ENCODE peak calls at places on chromosomes 13 and 19, in nine cellular contexts. J, T, V, B, K, Z, X, O and C are unnamed samples.

GRCh38 chr19:38867176-38867780 is 10.8 kb downstream of the RINL start:
- DNase-seq in J (no peak), T (no peak), V (no peak), B (no peak), K (no peak), Z (no peak), X (no peak), O (no peak), C (no peak)

GRCh38 chr19:4337906-4338440 is 654 bp downstream of the STAP2 start:
- DNase-seq in J (peak), T (no peak), V (no peak), B (no peak), K (peak), Z (no peak), X (no peak), O (no peak), C (no peak)

GRCh38 chr19:23771348-23771747 is 12.7 kb upstream of the ZNF681 start:
- DNase-seq in J (no peak), T (no peak), V (no peak), B (no peak), K (no peak), Z (no peak), X (no peak), O (no peak), C (no peak)

GRCh38 chr19:16520986-16521624 is 21.1 kb downstream of the CHERP start:
- DNase-seq in J (no peak), T (no peak), V (no peak), B (no peak), K (no peak), Z (no peak), X (no peak), O (no peak), C (no peak)

GRCh38 chr19:19657397-19657783 is 6.1 kb downstream of the ATP13A1 start:
- DNase-seq in J (no peak), T (no peak), V (no peak), B (no peak), K (peak), Z (no peak), X (peak), O (no peak), C (no peak)

GRCh38 chr19:14764401-14764800 is 14.0 kb downstream of the ADGRE2 start:
- DNase-seq in J (no peak), T (no peak), V (no peak), B (no peak), K (no peak), Z (no peak), X (no peak), O (no peak), C (no peak)

GRCh38 chr19:56137405-56137804 is 3.7 kb upstream of the ZNF444 start:
- DNase-seq in J (no peak), T (no peak), V (no peak), B (no peak), K (no peak), Z (no peak), X (peak), O (no peak), C (no peak)

GRCh38 chr13:103157034-103157433 is 90.8 kb upstream of the SLC10A2 start:
- DNase-seq in J (peak), T (no peak), V (no peak), B (no peak), K (no peak), Z (no peak), X (no peak), O (no peak), C (peak)

GRCh38 chr13:87677334-87678234 is 6.4 kb downstream of the SLITRK5 start:
- DNase-seq in J (no peak), T (no peak), V (peak), B (peak), K (no peak), Z (no peak), X (peak), O (no peak), C (no peak)

DNA sequence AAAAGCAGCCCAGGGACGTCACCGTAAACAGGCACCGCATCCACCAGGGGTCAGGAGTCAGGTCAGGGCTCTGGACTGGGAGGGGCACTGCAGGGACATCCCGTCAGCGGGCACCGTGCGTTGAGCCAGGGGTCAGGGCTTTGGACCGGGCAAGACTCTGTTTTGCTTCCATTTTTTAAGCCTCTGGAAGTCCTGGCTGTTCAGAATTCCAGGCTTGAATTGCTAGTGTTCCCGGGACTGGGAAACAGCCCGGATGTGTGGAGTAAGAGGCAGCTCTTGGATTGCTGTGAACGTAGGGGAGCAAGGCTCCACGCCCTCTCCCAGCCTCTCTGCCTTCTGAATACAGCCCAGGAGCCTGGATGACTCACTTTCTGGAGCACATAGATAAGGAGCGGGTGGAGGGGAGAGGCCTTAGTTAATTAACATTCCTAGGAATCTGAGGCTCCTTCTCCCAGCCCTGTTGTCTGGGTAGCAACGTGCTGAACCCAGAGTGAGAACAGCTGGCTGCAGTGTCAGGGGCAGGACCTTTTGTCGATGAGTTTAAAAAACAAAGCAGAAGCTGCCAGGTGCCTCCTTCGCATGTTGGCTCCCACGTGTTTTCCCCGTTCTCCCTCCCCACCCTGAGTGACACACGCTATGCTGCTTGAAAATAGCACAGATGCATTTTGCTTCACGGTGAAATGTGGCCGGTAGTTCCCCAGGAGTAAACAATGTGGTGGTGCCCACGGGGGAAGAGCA is 21.9 kb downstream of the ATP11A start:
- DNase-seq in J (peak), T (peak), V (peak), B (peak), K (peak), Z (no peak), X (no peak), O (peak), C (peak)
- TF ChIP-seq CTCF in J (no peak), T (peak), V (peak), B (peak), K (peak), Z (no peak), X (no peak), O (peak), C (peak)

GRCh38 chr13:50085063-50085462 is 69.8 kb downstream of the KCNRG start:
- DNase-seq in J (peak), T (no peak), V (no peak), B (no peak), K (peak), Z (no peak), X (no peak), O (no peak), C (peak)
- TF ChIP-seq CTCF in J (peak), T (peak), V (peak), B (peak), K (peak), Z (peak), X (peak), O (peak), C (peak)

DNA sequence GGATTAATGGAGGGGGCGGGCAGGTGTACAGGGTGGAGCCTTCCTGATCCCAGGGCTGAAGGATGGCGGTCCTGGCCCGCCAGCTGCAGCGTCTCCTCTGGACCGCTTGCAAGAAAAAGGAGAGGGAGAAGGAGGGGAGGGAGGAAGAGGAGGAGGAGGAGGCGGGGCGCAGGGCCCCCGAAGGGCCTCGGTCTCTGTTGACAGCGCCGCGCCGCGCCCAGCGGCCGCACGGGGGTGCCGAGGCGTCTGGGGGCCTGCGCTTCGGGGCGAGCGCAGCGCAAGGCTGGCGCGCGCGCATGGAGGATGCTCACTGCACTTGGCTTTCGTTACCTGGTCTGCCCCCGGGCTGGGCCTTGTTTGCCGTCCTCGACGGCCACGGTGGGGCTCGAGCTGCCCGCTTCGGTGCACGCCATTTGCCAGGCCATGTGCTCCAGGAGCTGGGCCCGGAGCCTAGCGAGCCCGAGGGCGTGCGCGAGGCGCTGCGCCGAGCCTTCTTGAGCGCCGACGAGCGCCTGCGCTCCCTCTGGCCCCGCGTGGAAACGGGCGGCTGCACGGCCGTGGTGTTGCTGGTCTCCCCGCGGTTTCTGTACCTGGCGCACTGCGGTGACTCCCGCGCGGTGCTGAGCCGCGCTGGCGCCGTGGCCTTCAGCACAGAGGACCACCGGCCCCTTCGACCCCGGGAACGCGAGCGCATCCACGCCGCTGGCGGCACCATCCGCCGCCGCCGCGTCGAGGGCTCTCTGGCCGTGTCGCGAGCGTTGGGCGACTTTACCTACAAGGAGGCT is at the start of gene PPM1N:
- DNase-seq in J (no peak), T (no peak), V (peak), B (peak), K (peak), Z (peak), X (peak), O (no peak), C (no peak)
- TF ChIP-seq CTCF in J (no peak), T (no peak), V (no peak), B (peak), K (no peak), Z (peak), X (no peak), O (no peak), C (no peak)

DNA sequence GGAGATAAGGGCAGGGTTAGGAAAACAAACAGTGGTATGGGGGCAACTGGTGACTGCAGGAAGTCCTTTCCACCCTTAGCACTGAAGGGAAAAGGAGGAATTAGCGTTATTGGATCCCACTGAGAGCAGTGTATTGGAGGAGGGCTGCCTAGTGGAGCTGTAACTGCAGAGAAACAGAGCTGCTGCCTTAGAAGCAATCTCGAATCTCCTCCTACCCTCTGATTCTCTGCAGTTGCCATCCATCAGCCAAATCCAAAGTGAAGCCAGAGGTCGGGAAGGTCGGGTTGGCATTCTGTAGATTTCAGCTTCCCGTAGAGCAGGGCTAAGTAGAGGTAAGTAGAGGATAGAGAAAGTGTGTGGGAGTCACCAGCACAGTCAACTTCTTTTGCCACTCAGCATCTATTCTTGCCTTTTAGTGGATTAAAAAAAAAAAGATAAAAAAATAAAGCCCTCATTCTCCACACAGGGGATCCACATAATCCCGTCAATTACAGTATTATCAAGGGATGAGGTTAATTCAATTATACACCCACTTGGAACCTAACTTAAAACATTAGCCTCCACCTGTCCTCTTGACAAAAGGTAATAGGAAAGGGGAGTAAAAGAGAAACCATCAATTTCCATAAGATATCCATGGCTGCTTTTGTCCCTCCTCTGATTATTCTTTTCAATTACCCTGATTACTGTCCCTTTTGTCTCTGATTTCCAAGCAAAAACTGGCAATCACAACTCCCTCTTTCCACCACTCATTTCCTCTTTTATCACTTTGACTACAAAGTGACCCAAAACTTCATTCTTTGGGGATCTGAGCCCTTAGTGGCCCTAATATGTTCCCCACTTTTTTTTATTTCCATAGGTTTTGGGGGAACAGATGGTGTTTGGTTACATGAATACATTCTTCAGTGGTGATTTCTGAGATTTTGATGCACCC is 234.7 kb downstream of the RBM26 start:
- DNase-seq in J (no peak), T (no peak), V (no peak), B (peak), K (no peak), Z (no peak), X (no peak), O (no peak), C (no peak)
- TF ChIP-seq CTCF in J (no peak), T (no peak), V (no peak), B (no peak), K (no peak), Z (no peak), X (no peak), O (no peak), C (no peak)

GRCh38 chr19:30596268-30596667 is 224.1 kb downstream of the ZNF536 start:
- DNase-seq in J (no peak), T (no peak), V (no peak), B (no peak), K (no peak), Z (no peak), X (no peak), O (no peak), C (no peak)
- TF ChIP-seq CTCF in J (no peak), T (no peak), V (no peak), B (no peak), K (no peak), Z (no peak), X (no peak), O (no peak), C (no peak)

GRCh38 chr19:8696993-8697392 is 1.6 kb downstream of the ACTL9 start:
- DNase-seq in J (no peak), T (no peak), V (no peak), B (no peak), K (no peak), Z (no peak), X (no peak), O (no peak), C (no peak)

GRCh38 chr19:8699908-8700307 is 1.3 kb upstream of the ACTL9 start:
- DNase-seq in J (no peak), T (no peak), V (no peak), B (no peak), K (no peak), Z (no peak), X (no peak), O (no peak), C (no peak)

GRCh38 chr19:8695911-8696310 is 2.7 kb downstream of the ACTL9 start:
- DNase-seq in J (no peak), T (no peak), V (no peak), B (no peak), K (no peak), Z (no peak), X (no peak), O (no peak), C (no peak)

GRCh38 chr19:8697671-8698432 is 743 bp downstream of the ACTL9 start:
- DNase-seq in J (no peak), T (no peak), V (no peak), B (peak), K (no peak), Z (no peak), X (no peak), O (no peak), C (no peak)

GRCh38 chr19:8698433-8699063 is at the start of gene ACTL9:
- DNase-seq in J (no peak), T (no peak), V (no peak), B (no peak), K (no peak), Z (no peak), X (peak), O (no peak), C (no peak)
- TF ChIP-seq CTCF in J (no peak), T (no peak), V (no peak), B (no peak), K (no peak), Z (no peak), X (no peak), O (no peak), C (no peak)

GRCh38 chr19:49573451-49573850 is 6.9 kb downstream of the NOSIP start:
- DNase-seq in J (no peak), T (no peak), V (no peak), B (no peak), K (no peak), Z (no peak), X (no peak), O (no peak), C (no peak)

GRCh38 chr19:49573009-49573408 is 7.3 kb downstream of the NOSIP start:
- DNase-seq in J (no peak), T (no peak), V (no peak), B (no peak), K (no peak), Z (no peak), X (no peak), O (peak), C (no peak)

GRCh38 chr19:49574206-49574755 is 6.1 kb downstream of the NOSIP start:
- DNase-seq in J (no peak), T (no peak), V (no peak), B (no peak), K (peak), Z (no peak), X (no peak), O (no peak), C (no peak)

GRCh38 chr19:49570138-49570856 is 10.1 kb downstream of the NOSIP start:
- DNase-seq in J (peak), T (peak), V (peak), B (peak), K (peak), Z (peak), X (no peak), O (no peak), C (peak)

DNA sequence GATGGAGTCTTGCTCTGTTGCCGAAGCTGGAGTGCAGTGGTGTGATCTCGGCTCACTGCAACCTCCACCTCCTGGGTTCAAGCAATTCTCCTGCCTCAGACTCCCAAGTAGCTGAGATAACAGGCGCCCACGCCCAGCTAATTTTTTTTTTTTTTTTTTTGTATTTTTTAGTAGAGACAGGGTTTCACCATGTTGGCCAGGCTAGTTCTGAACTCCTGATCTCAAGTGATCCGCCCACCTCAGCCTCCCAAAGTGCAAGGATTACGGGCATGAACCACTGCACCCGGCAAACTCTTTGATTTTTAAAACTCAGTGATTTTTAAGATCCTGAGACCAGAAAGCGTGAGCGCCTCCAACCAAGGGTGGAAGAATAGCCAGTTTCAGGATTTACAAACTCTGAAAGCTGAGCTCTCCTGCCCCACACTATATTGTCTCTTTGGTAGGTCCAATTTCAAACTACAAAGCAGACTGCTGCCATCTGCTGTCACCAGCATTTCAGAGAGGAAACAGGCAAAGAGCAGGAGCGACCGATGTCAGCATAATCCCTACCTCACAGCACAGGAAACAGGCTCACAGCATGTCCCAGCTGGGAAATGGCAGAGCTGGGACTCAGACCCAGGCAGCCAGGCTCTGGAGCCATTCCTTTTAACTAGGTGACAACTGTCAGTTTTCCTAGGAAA is 9.2 kb downstream of the NOSIP start:
- DNase-seq in J (no peak), T (no peak), V (no peak), B (peak), K (peak), Z (no peak), X (no peak), O (no peak), C (no peak)
- TF ChIP-seq CTCF in J (no peak), T (no peak), V (no peak), B (peak), K (no peak), Z (peak), X (no peak), O (peak), C (no peak)

DNA sequence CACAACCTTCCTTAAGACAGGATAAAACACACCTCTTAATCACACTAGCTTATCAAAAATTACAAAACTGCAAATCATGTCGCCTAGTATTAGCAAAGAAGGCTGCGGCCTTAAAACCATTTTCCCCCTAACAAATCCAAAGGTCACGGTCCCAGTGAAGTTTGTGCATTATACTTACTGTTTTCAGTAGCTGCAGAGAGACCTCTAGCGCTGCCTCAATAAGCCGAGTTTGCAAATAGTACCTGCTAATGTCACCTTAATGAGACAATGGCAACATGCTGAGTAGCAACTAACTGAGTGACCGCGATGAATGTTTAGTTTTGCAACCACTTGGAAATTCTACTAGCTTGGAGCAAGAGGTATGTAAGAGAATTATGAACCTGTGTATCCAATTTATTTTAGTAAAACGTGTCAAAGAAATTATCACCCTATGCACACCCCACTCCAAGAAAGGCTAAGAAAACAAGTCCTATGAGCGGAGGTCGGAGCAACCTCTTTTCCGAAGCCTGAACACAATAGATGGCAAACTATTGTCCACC is 1.2 kb downstream of the KPNA3 start:
- DNase-seq in J (peak), T (no peak), V (peak), B (no peak), K (peak), Z (peak), X (no peak), O (no peak), C (peak)
- TF ChIP-seq CTCF in J (peak), T (no peak), V (no peak), B (no peak), K (peak), Z (no peak), X (no peak), O (no peak), C (no peak)